ENCODE peak calls at places on chromosome 20, in seven cellular contexts. M, I, J, Y, O, S and U are unnamed samples.

GRCh38 chr20:32586291-32586690 is 1.2 kb upstream of the NOL4L start:
- DNase-seq in M (no peak), I (no peak), J (no peak), Y (no peak), O (no peak), S (no peak), U (no peak)

GRCh38 chr20:38692436-38693411 is 31.6 kb upstream of the SLC32A1 start:
- DNase-seq in M (peak; percentile 33), I (peak; percentile 76), J (no peak), Y (no peak), O (no peak), S (no peak), U (peak; percentile 44)

GRCh38 chr20:59933849-59934585 is 580 bp upstream of the SYCP2 start:
- DNase-seq in M (peak; percentile 79), I (peak; percentile 84), J (no peak), Y (peak; percentile 74), O (peak; percentile 62), S (peak; percentile 92), U (peak; percentile 96)

GRCh38 chr20:58938541-58938940 is 42.5 kb upstream of the NELFCD start:
- DNase-seq in M (no peak), I (no peak), J (no peak), Y (no peak), O (no peak), S (no peak), U (no peak)

GRCh38 chr20:31823360-31824124 is 4.4 kb downstream of the MYLK2 start:
- DNase-seq in M (no peak), I (no peak), J (no peak), Y (no peak), O (no peak), S (peak; percentile 53), U (no peak)

GRCh38 chr20:57835462-57836455 is 125.9 kb upstream of the PMEPA1 start:
- DNase-seq in M (no peak), I (no peak), J (no peak), Y (no peak), O (no peak), S (no peak), U (no peak)

GRCh38 chr20:37775200-37775599 is 81.4 kb downstream of the CTNNBL1 start:
- DNase-seq in M (no peak), I (no peak), J (no peak), Y (no peak), O (no peak), S (no peak), U (no peak)

GRCh38 chr20:52179331-52180166 is 12.0 kb downstream of the ZFP64 start:
- DNase-seq in M (no peak), I (no peak), J (no peak), Y (no peak), O (no peak), S (no peak), U (no peak)

GRCh38 chr20:36744243-36744642 is 1.6 kb downstream of the NDRG3 start:
- DNase-seq in M (no peak), I (no peak), J (no peak), Y (no peak), O (no peak), S (no peak), U (no peak)

GRCh38 chr20:9672027-9672426 is 157.6 kb downstream of the LAMP5 start:
- DNase-seq in M (no peak), I (no peak), J (no peak), Y (no peak), O (no peak), S (no peak), U (no peak)

GRCh38 chr20:24870876-24871275 is 78.2 kb upstream of the CST7 start:
- DNase-seq in M (no peak), I (no peak), J (no peak), Y (no peak), O (no peak), S (peak; percentile 56), U (no peak)

GRCh38 chr20:33862709-33863403 is 51.7 kb downstream of the CHMP4B start:
- DNase-seq in M (peak; percentile 19), I (peak; percentile 75), J (no peak), Y (peak; percentile 54), O (no peak), S (peak; percentile 77), U (peak; percentile 30)

GRCh38 chr20:36754656-36755222 is 8.8 kb upstream of the NDRG3 start:
- DNase-seq in M (peak; percentile 57), I (peak; percentile 71), J (no peak), Y (no peak), O (no peak), S (no peak), U (peak; percentile 53)

GRCh38 chr20:17680836-17681740 is 954 bp downstream of the RRBP1 start:
- DNase-seq in M (peak; percentile 73), I (peak; percentile 76), J (no peak), Y (peak; percentile 86), O (peak; percentile 69), S (peak; percentile 95), U (peak; percentile 87)

GRCh38 chr20:34300809-34301586 is 2.2 kb downstream of the AHCY start:
- DNase-seq in M (no peak), I (no peak), J (no peak), Y (no peak), O (no peak), S (no peak), U (no peak)

GRCh38 chr20:18138639-18139583 is 1.2 kb downstream of the KAT14 start:
- DNase-seq in M (no peak), I (no peak), J (no peak), Y (no peak), O (no peak), S (no peak), U (no peak)

GRCh38 chr20:59724457-59725366 is 120.4 kb downstream of the PHACTR3 start:
- DNase-seq in M (no peak), I (no peak), J (no peak), Y (no peak), O (no peak), S (peak; percentile 46), U (no peak)

GRCh38 chr20:59966428-59966827 is 8.2 kb downstream of the CDH26 start:
- DNase-seq in M (no peak), I (no peak), J (no peak), Y (no peak), O (no peak), S (no peak), U (no peak)

GRCh38 chr20:51354769-51355319 is 187.7 kb downstream of the NFATC2 start:
- DNase-seq in M (no peak), I (no peak), J (no peak), Y (no peak), O (no peak), S (peak; percentile 46), U (no peak)

GRCh38 chr20:44969320-44969879 is 3.1 kb downstream of the STK4 start:
- DNase-seq in M (no peak), I (no peak), J (no peak), Y (no peak), O (no peak), S (no peak), U (no peak)

GRCh38 chr20:44965651-44966029 is 672 bp upstream of the STK4 start:
- DNase-seq in M (no peak), I (no peak), J (no peak), Y (no peak), O (no peak), S (no peak), U (no peak)

GRCh38 chr20:44963325-44964215 is 2.7 kb upstream of the STK4 start:
- DNase-seq in M (no peak), I (no peak), J (no peak), Y (no peak), O (no peak), S (no peak), U (no peak)

GRCh38 chr20:44967207-44967807 is 995 bp downstream of the STK4 start:
- DNase-seq in M (no peak), I (no peak), J (no peak), Y (no peak), O (no peak), S (no peak), U (no peak)

DNA sequence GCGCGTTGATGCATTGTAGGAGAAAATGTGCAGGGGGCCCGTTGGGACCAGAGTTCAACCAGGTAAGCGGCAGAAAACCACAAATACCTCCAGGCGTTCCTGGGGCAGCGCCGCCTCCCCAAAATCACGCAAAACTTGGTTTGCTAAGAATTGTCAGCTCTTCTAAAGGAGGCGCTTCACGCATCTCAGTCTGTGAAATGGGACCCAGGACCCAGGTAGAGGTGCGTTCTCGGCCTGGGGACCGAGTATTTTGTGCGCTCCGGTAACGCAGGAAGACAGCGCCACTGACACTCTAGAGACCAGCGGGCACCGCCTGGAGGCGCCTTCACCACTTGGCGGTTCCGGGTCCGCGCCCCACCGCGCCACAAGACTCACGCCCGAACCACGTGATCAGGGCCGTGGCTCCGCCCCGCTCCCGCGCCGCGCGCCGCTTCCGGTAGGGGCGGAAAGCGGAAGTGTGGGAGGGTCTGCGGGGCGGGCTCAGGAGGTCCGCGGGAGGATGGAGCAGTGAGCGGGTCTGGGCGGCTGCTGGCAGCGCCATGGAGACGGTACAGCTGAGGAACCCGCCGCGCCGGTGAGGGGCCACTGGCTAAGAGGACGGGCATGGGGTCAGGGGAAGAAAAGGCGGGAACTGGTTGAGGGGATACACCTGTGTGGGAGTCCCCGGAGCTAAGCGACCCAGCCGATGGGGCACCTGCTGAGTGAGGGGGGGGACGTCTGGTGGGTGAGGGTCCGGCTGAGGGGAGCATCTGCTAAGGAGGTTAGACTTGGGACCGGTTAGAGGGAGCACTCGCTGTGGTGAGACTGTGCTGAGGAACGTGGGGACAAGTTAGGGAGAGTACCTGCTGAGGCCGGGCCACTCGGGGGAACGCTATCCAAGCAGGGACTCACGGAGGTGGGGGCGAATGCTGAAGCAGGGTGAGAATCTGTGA is at the start of gene STK4:
- DNase-seq in M (peak; percentile 92), I (peak; percentile 95), J (peak; percentile 76), Y (peak; percentile 95), O (peak; percentile 85), S (peak; percentile 97), U (peak; percentile 98)
- H3K4me3 ChIP-seq in M (peak within 1 kb of the TSS; percentile 82), I (peak within 1 kb of the TSS; percentile 95), J (peak within 1 kb of the TSS; percentile 96), Y (peak within 1 kb of the TSS; percentile 98), O (peak within 1 kb of the TSS; percentile 86), S (peak within 1 kb of the TSS; percentile 94), U (peak within 1 kb of the TSS; percentile 88)

GRCh38 chr20:63821824-63822223 is 9.2 kb downstream of the ZBTB46 start:
- DNase-seq in M (no peak), I (no peak), J (no peak), Y (no peak), O (no peak), S (no peak), U (no peak)
- H3K27ac ChIP-seq in M (no peak overlapping the region), I (no peak overlapping the region), J (no peak overlapping the region), Y (no peak overlapping the region), O (no peak overlapping the region), S (no peak overlapping the region), U (no peak overlapping the region)

DNA sequence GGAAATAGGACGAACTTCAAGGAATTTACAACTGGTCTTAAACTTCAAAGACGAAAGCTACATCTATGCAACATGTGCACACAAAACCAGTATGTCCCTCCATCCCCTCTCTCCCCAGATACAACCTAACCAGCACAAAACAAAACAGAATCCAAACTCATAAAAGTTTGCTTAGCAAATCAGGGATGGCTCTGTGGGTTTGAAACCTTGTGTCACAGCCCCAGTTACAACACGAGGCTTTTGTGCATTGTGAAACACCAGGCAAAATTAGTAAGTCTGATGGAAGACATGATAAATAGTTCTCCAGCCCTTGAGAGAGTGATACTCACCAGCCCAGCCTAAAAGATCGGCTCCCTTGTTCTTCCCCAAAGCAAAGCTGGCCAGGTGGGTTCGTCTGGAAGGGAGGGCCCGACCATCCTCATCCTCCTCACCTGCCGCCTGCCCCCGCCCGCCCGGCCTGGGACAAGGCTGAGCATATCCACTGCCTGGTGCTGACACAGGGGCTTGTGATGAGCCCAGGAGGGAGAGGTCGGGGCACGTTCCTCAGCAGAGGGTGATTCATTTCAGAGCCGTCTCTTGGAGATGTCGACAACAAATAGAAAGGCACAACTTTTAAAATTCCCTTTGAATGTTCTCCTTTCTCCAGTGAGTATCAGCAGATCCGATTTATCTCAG is 198.0 kb downstream of the TFAP2C start:
- DNase-seq in M (peak; percentile 30), I (no peak), J (no peak), Y (no peak), O (no peak), S (no peak), U (no peak)
- H3K4me3 ChIP-seq in M (no peak overlapping the region), I (no peak overlapping the region), J (no peak overlapping the region), Y (no peak overlapping the region), O (no peak overlapping the region), S (no peak overlapping the region), U (no peak overlapping the region)

GRCh38 chr20:3674447-3674846 is 7.4 kb downstream of the ADAM33 start:
- DNase-seq in M (no peak), I (no peak), J (no peak), Y (no peak), O (no peak), S (no peak), U (no peak)
- H3K27ac ChIP-seq in M (no peak overlapping the region), I (no peak overlapping the region), J (no peak overlapping the region), Y (no peak overlapping the region), O (no peak overlapping the region), S (no peak overlapping the region), U (no peak overlapping the region)